ENCODE peak calls at places on chromosomes 6 and 20, in five cellular contexts. N, W, E, R and V are unnamed samples.

GRCh38 chr20:44887466-44887865 is 2.0 kb downstream of the YWHAB start:
- DNase-seq in W (no peak), R (no peak), E (no peak), N (no peak), V (no peak)

GRCh38 chr6:67369679-67370078 is 1265.4 kb upstream of the ADGRB3 start:
- DNase-seq in R (no peak), N (no peak), E (no peak), W (no peak), V (no peak)

GRCh38 chr6:24910850-24911712 is 24.7 kb downstream of the RIPOR2 start:
- DNase-seq in E (peak; percentile 60), R (peak; percentile 31), W (peak; percentile 72), N (peak; percentile 78), V (peak; percentile 52)

GRCh38 chr6:161279677-161280365 is 6.0 kb upstream of the AGPAT4 start:
- DNase-seq in E (no peak), W (peak; percentile 26), N (no peak), R (no peak), V (no peak)

GRCh38 chr20:10447028-10447427 is 11.9 kb downstream of the SLX4IP start:
- DNase-seq in N (no peak), W (peak; percentile 72), E (no peak), R (peak; percentile 57), V (no peak)

GRCh38 chr20:38242848-38243449 is 17.6 kb downstream of the KIAA1755 start:
- DNase-seq in R (no peak), E (no peak), W (no peak), N (no peak), V (no peak)

GRCh38 chr20:38426006-38426405 is 9.1 kb downstream of the SNHG17 start:
- DNase-seq in E (no peak), W (peak; percentile 79), R (no peak), N (no peak), V (no peak)

GRCh38 chr20:47792021-47792618 is 6.8 kb upstream of the SULF2 start:
- DNase-seq in R (peak; percentile 39), E (peak; percentile 64), W (peak; percentile 99), N (peak; percentile 20), V (peak; percentile 5)

GRCh38 chr20:58407966-58408557 is 19.0 kb downstream of the VAPB start:
- DNase-seq in W (peak; percentile 19), E (no peak), R (no peak), N (no peak), V (no peak)
- TF ChIP-seq CTCF in W (no peak), E (no peak), R (no peak), N (no peak), V (no peak)

DNA sequence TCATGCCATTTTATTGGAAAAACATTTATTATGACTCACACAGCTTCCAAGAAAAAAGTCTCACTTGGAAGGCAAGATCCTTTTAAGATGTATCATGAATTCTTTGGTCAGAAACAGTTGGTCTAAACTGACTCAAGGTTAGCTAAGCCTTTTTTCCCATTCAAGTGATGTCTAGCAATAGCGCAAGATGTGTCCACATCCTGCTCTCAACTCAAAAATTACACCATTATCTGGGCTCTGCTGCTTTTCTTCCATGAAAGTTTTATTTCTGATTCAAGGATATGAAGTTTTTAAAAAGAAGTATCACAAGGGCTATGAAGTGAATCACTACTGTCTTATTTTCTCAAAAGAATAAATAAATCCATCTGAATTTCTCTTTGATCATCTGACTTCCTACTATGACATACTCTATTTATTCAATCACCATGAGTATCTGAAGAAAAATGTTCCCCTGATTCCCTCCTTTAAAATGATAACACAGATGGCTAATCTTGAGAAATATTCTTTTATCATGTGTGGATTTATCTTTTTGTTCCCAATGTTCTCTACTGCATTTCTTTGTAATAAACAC is 139.2 kb downstream of the AHI1 start:
- DNase-seq in W (peak; percentile 82), R (no peak), N (no peak), E (no peak), V (no peak)
- H3K4me3 ChIP-seq in W (peak overlapping the region; percentile 29), R (no peak overlapping the region), N (no peak overlapping the region), E (no peak overlapping the region), V (no peak overlapping the region)

GRCh38 chr20:3751284-3751663 is 16.3 kb downstream of the ADISSP start:
- DNase-seq in R (no peak), N (no peak), W (no peak), E (no peak), V (no peak)
- TF ChIP-seq CTCF in R (no peak), N (no peak), W (no peak), E (no peak), V (no peak)

GRCh38 chr20:51493346-51493791 is 49.1 kb downstream of the NFATC2 start:
- DNase-seq in W (no peak), N (no peak), R (no peak), E (no peak), V (no peak)

GRCh38 chr20:51491393-51491792 is 51.1 kb downstream of the NFATC2 start:
- DNase-seq in N (no peak), W (no peak), E (no peak), R (no peak), V (no peak)

GRCh38 chr20:51494241-51495110 is 48.0 kb downstream of the NFATC2 start:
- DNase-seq in E (no peak), N (no peak), W (no peak), R (no peak), V (no peak)

GRCh38 chr20:51490635-51491034 is 51.9 kb downstream of the NFATC2 start:
- DNase-seq in R (no peak), E (no peak), N (no peak), W (no peak), V (no peak)

DNA sequence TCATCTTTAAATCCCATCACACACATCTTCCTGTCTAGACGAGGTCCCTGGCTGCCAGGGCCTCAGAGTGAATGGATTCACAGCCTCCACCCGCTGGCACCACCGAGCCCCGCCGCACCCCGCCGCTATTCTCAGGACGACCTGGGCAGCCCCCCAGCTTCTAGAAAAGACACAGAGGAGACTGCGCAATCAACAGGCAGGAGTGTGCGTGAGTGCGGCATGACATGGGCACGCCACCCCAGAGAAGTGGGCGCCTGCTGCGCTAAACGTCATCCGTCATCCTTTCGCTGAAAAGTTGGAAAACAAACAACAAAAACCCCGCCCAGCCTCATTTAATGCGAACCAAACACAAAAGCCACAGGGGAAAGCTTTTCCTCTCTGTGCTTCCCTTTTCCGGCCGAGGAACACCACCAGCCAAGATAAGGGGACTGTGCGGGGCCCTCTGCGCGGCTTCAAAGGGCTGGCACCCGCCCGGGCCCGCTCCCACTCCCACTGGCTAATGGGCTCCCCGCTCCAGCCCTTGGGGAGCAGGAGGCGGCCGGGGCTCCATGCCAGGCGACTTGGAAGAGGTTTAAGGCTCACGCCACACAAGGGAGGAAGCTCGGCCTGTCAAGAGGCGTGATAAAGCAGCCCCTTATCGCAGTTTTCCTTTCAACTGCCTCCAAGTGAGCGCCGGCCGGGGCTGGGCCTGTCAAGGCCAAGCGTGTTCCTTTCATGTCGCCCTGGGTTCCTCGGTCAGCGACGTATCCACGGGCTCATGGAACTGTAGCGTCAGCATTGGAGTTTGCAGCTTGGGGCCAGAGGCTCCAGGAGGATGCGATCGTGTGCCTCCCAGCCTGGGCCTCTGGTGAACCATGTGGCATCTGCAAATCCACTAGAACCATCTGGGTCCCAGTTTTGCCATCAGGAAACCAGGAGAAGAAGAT is 50.1 kb downstream of the NFATC2 start:
- DNase-seq in N (peak; percentile 77), R (peak; percentile 20), E (peak; percentile 76), W (peak; percentile 83), V (peak; percentile 57)
- H3K4me3 ChIP-seq in N (peak overlapping the region; percentile 48), R (no peak overlapping the region), E (peak overlapping the region; percentile 64), W (no peak overlapping the region), V (no peak overlapping the region)